ENCODE peak calls at places on chromosomes 5 and 9, in ten cellular contexts. O, A, E, T, K, G, P, L, N and Y are unnamed samples.

GRCh38 chr5:115306011-115306530 is 9.6 kb upstream of the CCDC112 start:
- DNase-seq in K (no peak), G (peak; percentile 55), O (no peak), P (no peak), L (no peak), T (no peak), A (no peak), E (no peak), N (no peak), Y (peak; percentile 43)

GRCh38 chr9:19397845-19398244 is 11.0 kb upstream of the ACER2 start:
- DNase-seq in A (no peak), E (peak; percentile 22), P (no peak), G (peak; percentile 47), L (no peak), N (no peak), O (no peak), T (no peak), K (no peak), Y (no peak)

GRCh38 chr9:83701769-83702168 is 6.0 kb downstream of the UBQLN1 start:
- DNase-seq in A (no peak), E (no peak), T (no peak), K (no peak), L (peak; percentile 80), P (no peak), O (no peak), N (no peak), G (no peak), Y (peak; percentile 31)

GRCh38 chr9:68584110-68585033 is 43.7 kb upstream of the TMEM252 start:
- DNase-seq in P (peak; percentile 79), E (peak; percentile 81), A (peak; percentile 87), T (peak; percentile 78), G (peak; percentile 71), O (peak; percentile 88), K (peak; percentile 71), N (peak; percentile 17), L (peak; percentile 66), Y (peak; percentile 24)

GRCh38 chr9:84254972-84255371 is 85.6 kb downstream of the SLC28A3 start:
- DNase-seq in T (no peak), A (no peak), O (peak; percentile 49), G (peak; percentile 48), N (no peak), L (no peak), E (no peak), P (no peak), K (no peak), Y (no peak)

GRCh38 chr9:124465736-124466135 is 15.5 kb downstream of the ADGRD2 start:
- DNase-seq in O (no peak), E (no peak), T (no peak), A (peak; percentile 52), P (no peak), G (no peak), N (no peak), K (no peak), L (no peak), Y (no peak)

GRCh38 chr5:78601622-78602314 is 46.8 kb downstream of the LHFPL2 start:
- DNase-seq in E (no peak), A (no peak), K (no peak), G (no peak), P (no peak), O (no peak), L (no peak), T (no peak), N (no peak), Y (no peak)

GRCh38 chr5:50967388-50968039 is 301.1 kb downstream of the PARP8 start:
- DNase-seq in L (no peak), G (no peak), N (no peak), T (no peak), K (no peak), P (no peak), O (no peak), A (no peak), E (no peak), Y (no peak)

GRCh38 chr5:58153255-58153654 is 306.6 kb downstream of the PLK2 start:
- DNase-seq in L (peak; percentile 6), P (no peak), E (no peak), G (no peak), A (no peak), K (no peak), O (no peak), T (no peak), N (no peak), Y (no peak)

GRCh38 chr5:73994963-73995362 is 369.0 kb downstream of the ARHGEF28 start:
- DNase-seq in E (no peak), L (no peak), N (no peak), P (no peak), A (no peak), K (no peak), T (no peak), O (no peak), G (no peak), Y (peak; percentile 74)

GRCh38 chr9:35954942-35955546 is 2.9 kb downstream of the OR2S2 start:
- DNase-seq in N (no peak), K (peak; percentile 78), O (peak; percentile 65), G (peak; percentile 30), P (peak; percentile 45), E (peak; percentile 37), T (peak; percentile 46), L (peak; percentile 79), A (no peak), Y (peak; percentile 27)

GRCh38 chr5:58891072-58891970 is 308.4 kb downstream of the RAB3C start:
- DNase-seq in T (peak; percentile 72), N (peak; percentile 3), P (peak; percentile 71), E (peak; percentile 42), A (peak; percentile 91), K (peak; percentile 36), G (peak; percentile 69), O (peak; percentile 66), L (peak; percentile 95), Y (peak; percentile 50)

GRCh38 chr5:40240111-40240510 is 439.6 kb upstream of the PTGER4 start:
- DNase-seq in L (no peak), N (no peak), P (no peak), T (no peak), G (no peak), A (no peak), K (no peak), O (no peak), E (no peak), Y (no peak)

GRCh38 chr5:68480385-68480940 is 264.9 kb downstream of the PIK3R1 start:
- DNase-seq in N (no peak), G (no peak), P (no peak), E (peak; percentile 21), K (no peak), L (no peak), T (no peak), A (no peak), O (no peak), Y (no peak)

GRCh38 chr5:132230871-132231270 is 3.2 kb upstream of the P4HA2 start:
- DNase-seq in P (no peak), G (no peak), A (peak; percentile 30), K (no peak), E (no peak), N (no peak), L (no peak), O (no peak), T (no peak), Y (no peak)

GRCh38 chr5:17230808-17231525 is 13.5 kb downstream of the BASP1 start:
- DNase-seq in G (no peak), A (no peak), O (no peak), L (no peak), E (no peak), N (no peak), T (no peak), K (no peak), P (no peak), Y (no peak)

GRCh38 chr5:139684881-139685749 is 37.0 kb downstream of the CXXC5 start:
- DNase-seq in N (no peak), O (no peak), P (no peak), A (no peak), L (no peak), E (no peak), G (no peak), T (no peak), K (no peak), Y (no peak)

GRCh38 chr9:132187006-132187760 is 25.3 kb downstream of the NTNG2 start:
- DNase-seq in O (no peak), G (no peak), T (no peak), K (no peak), N (no peak), P (no peak), A (no peak), L (no peak), E (no peak), Y (no peak)

GRCh38 chr5:61496406-61497307 is 164.6 kb downstream of the ZSWIM6 start:
- DNase-seq in L (no peak), K (no peak), O (no peak), G (no peak), E (no peak), A (no peak), N (no peak), T (no peak), P (no peak), Y (no peak)
- H3K27ac ChIP-seq in L (no peak overlapping the region), K (no peak overlapping the region), O (no peak overlapping the region), G (no peak overlapping the region), E (no peak overlapping the region), A (peak overlapping the region; percentile 11), N (peak overlapping the region; percentile 32), T (peak overlapping the region; percentile 57), P (no peak overlapping the region), Y (no peak overlapping the region)

DNA sequence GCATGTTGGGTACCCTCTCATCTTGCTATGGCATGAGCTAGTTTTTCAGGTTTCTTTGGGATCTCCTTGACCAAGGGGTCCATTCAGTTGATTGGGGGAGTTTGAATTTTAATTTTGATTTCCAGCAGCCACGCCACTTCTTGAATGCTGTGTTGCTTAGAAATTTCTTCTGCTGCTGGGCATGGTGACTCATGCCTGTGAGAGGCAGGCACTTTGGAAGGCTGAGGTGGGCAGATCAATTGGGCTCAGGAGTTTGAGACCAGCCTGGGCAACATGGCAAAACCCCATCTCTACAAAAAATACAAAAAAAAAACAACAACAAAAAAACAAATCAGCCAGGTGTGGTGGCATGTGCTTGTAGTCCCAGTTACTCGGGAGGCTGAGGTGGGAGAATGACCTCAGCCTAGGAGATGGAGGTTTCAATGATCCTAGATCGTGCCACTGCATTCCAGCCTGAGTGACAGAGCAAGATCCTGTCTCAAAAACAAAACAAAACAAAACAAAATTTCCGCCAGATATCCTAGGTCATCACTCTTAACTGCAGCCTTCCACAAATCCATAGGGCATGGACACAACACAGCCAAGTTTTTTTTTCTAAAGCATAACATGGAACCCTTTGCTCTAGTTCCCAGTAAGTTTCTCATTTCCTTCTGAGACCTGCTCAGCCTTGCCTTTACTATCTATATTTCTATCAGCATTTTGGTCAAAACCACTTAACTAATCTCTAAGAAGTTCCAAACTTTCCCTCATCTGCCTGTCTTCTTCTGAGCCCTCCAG is 17.7 kb downstream of the TMC1 start:
- DNase-seq in G (no peak), P (no peak), T (no peak), L (no peak), A (no peak), O (no peak), E (no peak), K (no peak), N (no peak), Y (no peak)
- H3K27ac ChIP-seq in G (no peak overlapping the region), P (no peak overlapping the region), T (no peak overlapping the region), L (no peak overlapping the region), A (no peak overlapping the region), O (no peak overlapping the region), E (no peak overlapping the region), K (no peak overlapping the region), N (no peak overlapping the region), Y (peak overlapping the region; percentile 93)

GRCh38 chr9:89387970-89388867 is 69.9 kb downstream of the SECISBP2 start:
- DNase-seq in E (no peak), O (peak; percentile 67), G (no peak), T (no peak), L (peak; percentile 11), N (no peak), P (no peak), K (peak; percentile 51), A (no peak), Y (peak; percentile 65)
- H3K27ac ChIP-seq in E (no peak overlapping the region), O (no peak overlapping the region), G (no peak overlapping the region), T (peak overlapping the region; percentile 91), L (no peak overlapping the region), N (peak overlapping the region; percentile 75), P (no peak overlapping the region), K (peak overlapping the region; percentile 31), A (no peak overlapping the region), Y (peak overlapping the region; percentile 46)

GRCh38 chr5:26553079-26553478 is 485.3 kb downstream of the CDH9 start:
- DNase-seq in N (no peak), P (no peak), E (no peak), K (no peak), A (no peak), T (no peak), G (peak; percentile 52), L (no peak), O (no peak), Y (no peak)
- H3K27ac ChIP-seq in N (no peak overlapping the region), P (no peak overlapping the region), E (no peak overlapping the region), K (no peak overlapping the region), A (no peak overlapping the region), T (no peak overlapping the region), G (no peak overlapping the region), L (no peak overlapping the region), O (no peak overlapping the region), Y (no peak overlapping the region)